ENCODE peak calls at places on chromosome 2, in eight cellular contexts. G is naive thymus-derived CD4-positive, alpha-beta T cell; W is fibroblast of villous mesenchyme; L is HFF-Myc; U is skeletal muscle cell; X is cardiac fibroblast; K is right lobe of liver; M is cardiac muscle cell. Q is an unnamed sample.

GRCh38 chr2:235087812-235088607 is 136.2 kb downstream of the SH3BP4 start:
- DNase-seq in W (peak; percentile 23), M (peak; percentile 76), G (no peak), U (no peak), L (no peak), X (peak; percentile 70), K (no peak), Q (no peak)

GRCh38 chr2:46073540-46074018 is 223.6 kb upstream of the EPAS1 start:
- DNase-seq in G (no peak), L (peak; percentile 98), K (no peak), W (peak; percentile 98), U (peak; percentile 87), X (peak; percentile 89), M (peak; percentile 92), Q (peak; percentile 98)

GRCh38 chr2:191799526-191799925 is 47.4 kb downstream of the CAVIN2 start:
- DNase-seq in L (no peak), G (no peak), W (no peak), U (no peak), X (no peak), M (no peak), K (no peak), Q (no peak)

GRCh38 chr2:73828389-73828817 is 358 bp upstream of the STAMBP start:
- DNase-seq in W (no peak), M (no peak), X (no peak), G (no peak), K (no peak), L (no peak), U (no peak), Q (no peak)

GRCh38 chr2:55425449-55425848 is 5.8 kb upstream of the CCDC88A start:
- DNase-seq in M (peak; percentile 90), U (peak; percentile 77), G (no peak), W (peak; percentile 94), X (peak; percentile 92), L (no peak), K (no peak), Q (peak; percentile 67)

GRCh38 chr2:137091704-137092103 is 326.4 kb downstream of the THSD7B start:
- DNase-seq in M (no peak), W (no peak), U (no peak), L (no peak), G (no peak), X (no peak), K (no peak), Q (no peak)

GRCh38 chr2:8469709-8470493 is 212.0 kb upstream of the ID2 start:
- DNase-seq in W (no peak), K (peak; percentile 35), L (no peak), X (no peak), M (no peak), U (no peak), G (no peak), Q (no peak)

GRCh38 chr2:232328038-232328435 is 50.5 kb upstream of the ALPP start:
- DNase-seq in U (no peak), G (no peak), W (no peak), M (no peak), L (no peak), K (no peak), X (no peak), Q (no peak)

GRCh38 chr2:170821631-170822291 is 5.1 kb downstream of the GAD1 start:
- DNase-seq in U (no peak), W (no peak), M (no peak), L (no peak), K (no peak), G (no peak), X (no peak), Q (no peak)

GRCh38 chr2:170820647-170821630 is 4.3 kb downstream of the GAD1 start:
- DNase-seq in G (no peak), X (no peak), W (no peak), K (no peak), M (no peak), U (no peak), L (no peak), Q (no peak)

GRCh38 chr2:170818294-170819104 is 1.8 kb downstream of the GAD1 start:
- DNase-seq in W (no peak), L (no peak), G (no peak), K (no peak), X (no peak), M (no peak), U (no peak), Q (no peak)

GRCh38 chr2:170817999-170818293 is 1.3 kb downstream of the GAD1 start:
- DNase-seq in M (no peak), U (no peak), G (no peak), X (no peak), W (no peak), L (no peak), K (no peak), Q (no peak)

GRCh38 chr2:170819941-170820646 is 3.4 kb downstream of the GAD1 start:
- DNase-seq in M (no peak), L (no peak), K (no peak), U (no peak), X (no peak), W (no peak), G (no peak), Q (no peak)
- H3K4me3 ChIP-seq in M (no peak overlapping the region), L (no peak overlapping the region), K (no peak overlapping the region), U (no peak overlapping the region), X (no peak overlapping the region), W (no peak overlapping the region), G (peak overlapping the region; percentile 57), Q (no peak overlapping the region)

GRCh38 chr2:43812947-43813346 is 25.7 kb downstream of the ABCG5 start:
- DNase-seq in K (no peak), L (no peak), X (no peak), G (no peak), W (no peak), U (no peak), M (no peak), Q (no peak)

GRCh38 chr2:43812005-43812404 is 26.6 kb downstream of the ABCG5 start:
- DNase-seq in G (no peak), W (no peak), X (no peak), L (no peak), U (no peak), K (no peak), M (no peak), Q (no peak)

GRCh38 chr2:43810427-43810826 is 28.2 kb downstream of the ABCG5 start:
- DNase-seq in L (no peak), G (no peak), U (no peak), W (no peak), M (no peak), K (no peak), X (no peak), Q (no peak)

GRCh38 chr2:43806719-43807031 is 32.0 kb downstream of the ABCG5 start:
- DNase-seq in M (no peak), W (no peak), K (no peak), G (no peak), X (no peak), L (no peak), U (no peak), Q (no peak)

GRCh38 chr2:43810888-43811287 is 27.8 kb downstream of the ABCG5 start:
- DNase-seq in M (no peak), K (no peak), W (no peak), X (no peak), G (no peak), L (no peak), U (no peak), Q (no peak)
- H3K4me3 ChIP-seq in M (no peak overlapping the region), K (no peak overlapping the region), W (no peak overlapping the region), X (no peak overlapping the region), G (no peak overlapping the region), L (no peak overlapping the region), U (no peak overlapping the region), Q (no peak overlapping the region)

GRCh38 chr2:199583676-199584075 is 125.9 kb upstream of the SATB2 start:
- DNase-seq in G (no peak), L (no peak), U (no peak), M (no peak), K (no peak), W (no peak), X (no peak), Q (no peak)

GRCh38 chr2:199594443-199594842 is 136.7 kb upstream of the SATB2 start:
- DNase-seq in U (no peak), W (no peak), G (no peak), M (no peak), X (no peak), K (no peak), L (no peak), Q (no peak)

GRCh38 chr2:199590323-199590915 is 132.7 kb upstream of the SATB2 start:
- DNase-seq in K (no peak), W (no peak), L (no peak), M (no peak), G (no peak), X (no peak), U (no peak), Q (no peak)

GRCh38 chr2:199588054-199588453 is 130.3 kb upstream of the SATB2 start:
- DNase-seq in W (no peak), G (no peak), L (no peak), X (no peak), K (no peak), U (no peak), M (no peak), Q (no peak)

DNA sequence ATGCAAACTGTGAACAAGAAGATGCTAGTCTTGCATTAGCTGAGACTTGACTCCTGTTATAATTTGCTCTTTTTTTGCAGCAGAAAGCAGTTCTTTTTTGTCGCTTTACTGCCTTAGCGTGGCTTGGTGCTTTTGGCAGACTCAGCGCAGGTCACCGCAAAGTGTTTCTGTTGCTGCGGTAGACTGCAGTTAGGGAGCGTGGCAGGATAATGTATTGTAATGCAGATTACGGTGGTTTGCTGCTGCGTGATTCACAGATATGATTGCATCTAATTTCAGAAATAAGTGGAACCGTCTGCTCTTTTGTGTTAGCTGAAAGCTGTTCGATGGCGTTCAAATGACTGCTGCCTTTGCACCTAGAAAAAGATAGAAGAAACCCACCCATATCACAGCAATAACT is 131.6 kb upstream of the SATB2 start:
- DNase-seq in U (no peak), M (no peak), G (no peak), X (no peak), W (no peak), K (no peak), L (no peak), Q (no peak)
- H3K4me3 ChIP-seq in U (no peak overlapping the region), M (no peak overlapping the region), G (no peak overlapping the region), X (no peak overlapping the region), W (no peak overlapping the region), K (no peak overlapping the region), L (no peak overlapping the region), Q (no peak overlapping the region)

GRCh38 chr2:219628986-219629901 is 1.8 kb downstream of the SLC4A3 start:
- DNase-seq in G (no peak), K (no peak), W (no peak), M (no peak), X (no peak), U (no peak), L (no peak), Q (no peak)

GRCh38 chr2:219626540-219626939 is 890 bp upstream of the SLC4A3 start:
- DNase-seq in W (no peak), U (no peak), G (no peak), X (no peak), K (no peak), M (no peak), L (no peak), Q (no peak)

GRCh38 chr2:219629976-219630695 is 2.7 kb downstream of the SLC4A3 start:
- DNase-seq in L (no peak), X (no peak), U (no peak), K (no peak), G (no peak), M (no peak), W (no peak), Q (no peak)

GRCh38 chr2:219627105-219628100 is at the start of gene SLC4A3:
- DNase-seq in L (no peak), W (peak; percentile 23), K (no peak), U (no peak), X (peak; percentile 46), M (peak; percentile 47), G (peak; percentile 35), Q (no peak)

DNA sequence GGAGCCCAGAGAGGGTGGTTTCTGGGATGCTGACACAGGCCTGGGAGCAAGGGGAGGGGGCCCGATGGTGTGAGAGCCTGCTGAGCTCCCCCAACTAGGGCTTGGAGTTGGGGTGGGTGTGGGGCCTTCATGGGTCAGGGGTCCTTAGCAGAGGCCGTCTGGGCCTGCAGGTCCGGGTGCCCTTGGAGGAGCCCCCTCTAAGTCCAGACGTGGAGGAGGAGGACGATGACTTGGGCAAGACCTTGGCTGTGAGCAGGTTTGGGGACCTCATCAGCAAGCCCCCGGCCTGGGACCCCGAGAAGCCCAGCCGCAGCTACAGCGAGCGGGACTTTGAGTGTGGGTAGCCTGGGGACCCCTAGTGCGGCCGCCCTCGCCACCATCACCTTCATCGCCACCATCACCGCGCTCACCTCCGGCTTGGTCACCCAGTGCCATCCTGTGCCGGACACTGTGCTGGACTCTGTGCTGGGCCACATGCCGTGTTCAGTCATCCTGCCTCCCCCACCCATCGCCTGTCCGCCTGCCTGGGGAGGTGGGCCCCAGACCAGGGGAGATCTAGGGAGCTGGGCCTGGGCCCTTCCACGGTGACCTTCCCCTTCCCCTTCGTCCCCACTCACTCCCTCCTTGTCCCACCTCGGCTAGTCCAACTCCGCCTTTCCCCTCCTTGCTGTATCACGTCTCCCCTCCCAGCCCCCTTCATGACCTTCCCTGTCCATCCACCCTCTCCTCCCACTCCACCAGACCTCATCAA is 980 bp downstream of the SLC4A3 start:
- DNase-seq in U (no peak), K (no peak), W (no peak), L (no peak), X (no peak), M (no peak), G (no peak), Q (no peak)
- H3K4me3 ChIP-seq in U (peak overlapping the region; percentile 64), K (no peak overlapping the region), W (peak overlapping the region; percentile 64), L (peak overlapping the region; percentile 47), X (no peak overlapping the region), M (peak overlapping the region; percentile 87), G (no peak overlapping the region), Q (peak overlapping the region; percentile 67)

Q was measured in BJ.